ENCODE peak calls at places on chromosomes 11 and 22, in eight cellular contexts. One of them, this sample, is unnamed.
A peak's percentile ranks its signal among the peaks of the same experiment; 100 is the strongest.

GRCh38 chr22:33391298-33391697 is 333.1 kb upstream of the SYN3 start:
- DNase-seq in spleen: no peak
- DNase-seq in mammary epithelial cell: no peak
- DNase-seq in osteocyte: no peak
- DNase-seq in tibial artery: no peak
- DNase-seq in tibial nerve: no peak
- DNase-seq in amniotic epithelial cell: no peak
- DNase-seq in substantia nigra: no peak
- DNase-seq in this sample: no peak

GRCh38 chr22:36386900-36387663 is 685 bp downstream of the MYH9 start:
- DNase-seq in spleen: peak; percentile 98
- DNase-seq in mammary epithelial cell: no peak
- DNase-seq in osteocyte: no peak
- DNase-seq in tibial artery: peak; percentile 67
- DNase-seq in tibial nerve: no peak
- DNase-seq in amniotic epithelial cell: peak; percentile 39
- DNase-seq in substantia nigra: peak; percentile 60
- DNase-seq in this sample: no peak

GRCh38 chr11:68298659-68299516 is 13.5 kb upstream of the LRP5 start:
- DNase-seq in spleen: no peak
- DNase-seq in mammary epithelial cell: no peak
- DNase-seq in osteocyte: no peak
- DNase-seq in tibial artery: no peak
- DNase-seq in tibial nerve: no peak
- DNase-seq in amniotic epithelial cell: no peak
- DNase-seq in substantia nigra: no peak
- DNase-seq in this sample: no peak

GRCh38 chr11:131633978-131634377 is 263.6 kb downstream of the NTM start:
- DNase-seq in spleen: no peak
- DNase-seq in mammary epithelial cell: no peak
- DNase-seq in osteocyte: no peak
- DNase-seq in tibial artery: no peak
- DNase-seq in tibial nerve: no peak
- DNase-seq in amniotic epithelial cell: no peak
- DNase-seq in substantia nigra: no peak
- DNase-seq in this sample: no peak

GRCh38 chr22:40345271-40345670 is 1.0 kb upstream of the ADSL start:
- DNase-seq in spleen: no peak
- DNase-seq in mammary epithelial cell: peak; percentile 40
- DNase-seq in osteocyte: no peak
- DNase-seq in tibial artery: no peak
- DNase-seq in tibial nerve: no peak
- DNase-seq in amniotic epithelial cell: peak; percentile 62
- DNase-seq in substantia nigra: no peak
- DNase-seq in this sample: no peak

GRCh38 chr11:71574418-71574817 is 8.3 kb downstream of the KRTAP5-11 start:
- DNase-seq in spleen: no peak
- DNase-seq in mammary epithelial cell: no peak
- DNase-seq in osteocyte: no peak
- DNase-seq in tibial artery: no peak
- DNase-seq in tibial nerve: no peak
- DNase-seq in amniotic epithelial cell: no peak
- DNase-seq in substantia nigra: no peak
- DNase-seq in this sample: no peak

GRCh38 chr22:30868663-30869385 is 99.8 kb downstream of the MORC2 start:
- DNase-seq in spleen: no peak
- DNase-seq in mammary epithelial cell: no peak
- DNase-seq in osteocyte: no peak
- DNase-seq in tibial artery: peak; percentile 13
- DNase-seq in tibial nerve: no peak
- DNase-seq in amniotic epithelial cell: peak; percentile 68
- DNase-seq in substantia nigra: peak; percentile 27
- DNase-seq in this sample: no peak

GRCh38 chr22:28560005-28560742 is 119.5 kb downstream of the TTC28 start:
- DNase-seq in spleen: no peak
- DNase-seq in mammary epithelial cell: peak; percentile 50
- DNase-seq in osteocyte: no peak
- DNase-seq in tibial artery: no peak
- DNase-seq in tibial nerve: no peak
- DNase-seq in amniotic epithelial cell: peak; percentile 99
- DNase-seq in substantia nigra: no peak
- DNase-seq in this sample: no peak

GRCh38 chr11:86942212-86942611 is 13.0 kb downstream of the FZD4 start:
- DNase-seq in spleen: no peak
- DNase-seq in mammary epithelial cell: no peak
- DNase-seq in osteocyte: no peak
- DNase-seq in tibial artery: no peak
- DNase-seq in tibial nerve: no peak
- DNase-seq in amniotic epithelial cell: peak; percentile 48
- DNase-seq in substantia nigra: no peak
- DNase-seq in this sample: no peak

GRCh38 chr22:44494497-44494896 is 3.5 kb downstream of the RTL6 start:
- DNase-seq in spleen: no peak
- DNase-seq in mammary epithelial cell: no peak
- DNase-seq in osteocyte: no peak
- DNase-seq in tibial artery: no peak
- DNase-seq in tibial nerve: no peak
- DNase-seq in amniotic epithelial cell: no peak
- DNase-seq in substantia nigra: no peak
- DNase-seq in this sample: no peak

GRCh38 chr11:71252782-71253730 is 679 bp upstream of the SHANK2 start:
- DNase-seq in spleen: no peak
- DNase-seq in mammary epithelial cell: no peak
- DNase-seq in osteocyte: no peak
- DNase-seq in tibial artery: no peak
- DNase-seq in tibial nerve: no peak
- DNase-seq in amniotic epithelial cell: peak; percentile 82
- DNase-seq in substantia nigra: no peak
- DNase-seq in this sample: no peak

GRCh38 chr22:19149047-19149883 is 827 bp downstream of the GSC2 start:
- DNase-seq in spleen: peak; percentile 76
- DNase-seq in mammary epithelial cell: peak; percentile 42
- DNase-seq in osteocyte: no peak
- DNase-seq in tibial artery: no peak
- DNase-seq in tibial nerve: no peak
- DNase-seq in amniotic epithelial cell: no peak
- DNase-seq in substantia nigra: no peak
- DNase-seq in this sample: no peak

GRCh38 chr22:18035740-18036139 is 11.4 kb upstream of the MICAL3 start:
- DNase-seq in spleen: peak; percentile 49
- DNase-seq in mammary epithelial cell: peak; percentile 85
- DNase-seq in osteocyte: no peak
- DNase-seq in tibial artery: no peak
- DNase-seq in tibial nerve: no peak
- DNase-seq in amniotic epithelial cell: peak; percentile 79
- DNase-seq in substantia nigra: no peak
- DNase-seq in this sample: no peak

GRCh38 chr11:111729441-111729840 is 36.7 kb downstream of the PPP2R1B start:
- DNase-seq in spleen: no peak
- DNase-seq in mammary epithelial cell: no peak
- DNase-seq in osteocyte: no peak
- DNase-seq in tibial artery: no peak
- DNase-seq in tibial nerve: no peak
- DNase-seq in amniotic epithelial cell: no peak
- DNase-seq in substantia nigra: no peak
- DNase-seq in this sample: no peak

GRCh38 chr11:129278586-129279319 is 86.6 kb upstream of the ARHGAP32 start:
- DNase-seq in spleen: peak; percentile 80
- DNase-seq in mammary epithelial cell: peak; percentile 12
- DNase-seq in osteocyte: no peak
- DNase-seq in tibial artery: no peak
- DNase-seq in tibial nerve: no peak
- DNase-seq in amniotic epithelial cell: no peak
- DNase-seq in substantia nigra: peak; percentile 21
- DNase-seq in this sample: no peak

GRCh38 chr11:36380296-36381004 is 84.4 kb downstream of the PRR5L start:
- DNase-seq in spleen: no peak
- DNase-seq in mammary epithelial cell: no peak
- DNase-seq in osteocyte: no peak
- DNase-seq in tibial artery: no peak
- DNase-seq in tibial nerve: no peak
- DNase-seq in amniotic epithelial cell: no peak
- DNase-seq in substantia nigra: no peak
- DNase-seq in this sample: no peak

GRCh38 chr11:119694334-119694733 is 34.7 kb downstream of the NECTIN1 start:
- DNase-seq in spleen: no peak
- DNase-seq in mammary epithelial cell: peak; percentile 56
- DNase-seq in osteocyte: no peak
- DNase-seq in tibial artery: no peak
- DNase-seq in tibial nerve: no peak
- DNase-seq in amniotic epithelial cell: peak; percentile 9
- DNase-seq in substantia nigra: no peak
- DNase-seq in this sample: no peak

GRCh38 chr11:17490938-17491337 is 14.3 kb upstream of the ABCC8 start:
- DNase-seq in spleen: no peak
- DNase-seq in mammary epithelial cell: no peak
- DNase-seq in osteocyte: no peak
- DNase-seq in tibial artery: no peak
- DNase-seq in tibial nerve: no peak
- DNase-seq in amniotic epithelial cell: no peak
- DNase-seq in substantia nigra: no peak
- DNase-seq in this sample: no peak

GRCh38 chr22:46107753-46108563 is 42.4 kb upstream of the PPARA start:
- DNase-seq in spleen: no peak
- DNase-seq in mammary epithelial cell: peak; percentile 56
- DNase-seq in osteocyte: no peak
- DNase-seq in tibial artery: no peak
- DNase-seq in tibial nerve: no peak
- DNase-seq in amniotic epithelial cell: peak; percentile 31
- DNase-seq in substantia nigra: no peak
- DNase-seq in this sample: no peak

GRCh38 chr11:64817476-64817875 is 7.1 kb upstream of the MEN1 start:
- DNase-seq in spleen: no peak
- DNase-seq in mammary epithelial cell: no peak
- DNase-seq in osteocyte: no peak
- DNase-seq in tibial artery: no peak
- DNase-seq in tibial nerve: no peak
- DNase-seq in amniotic epithelial cell: no peak
- DNase-seq in substantia nigra: no peak
- DNase-seq in this sample: no peak

GRCh38 chr11:35811783-35812182 is 132.1 kb upstream of the LDLRAD3 start:
- DNase-seq in spleen: no peak
- DNase-seq in mammary epithelial cell: no peak
- DNase-seq in osteocyte: no peak
- DNase-seq in tibial artery: no peak
- DNase-seq in tibial nerve: no peak
- DNase-seq in amniotic epithelial cell: no peak
- DNase-seq in substantia nigra: peak; percentile 30
- DNase-seq in this sample: no peak

GRCh38 chr11:66877585-66877984 is 20.7 kb downstream of the LRFN4 start:
- DNase-seq in spleen: no peak
- DNase-seq in mammary epithelial cell: no peak
- DNase-seq in osteocyte: no peak
- DNase-seq in tibial artery: no peak
- DNase-seq in tibial nerve: no peak
- DNase-seq in amniotic epithelial cell: peak; percentile 70
- DNase-seq in substantia nigra: no peak
- DNase-seq in this sample: no peak

GRCh38 chr11:124942446-124943202 is 6.8 kb upstream of the HEPACAM start:
- DNase-seq in spleen: no peak
- DNase-seq in mammary epithelial cell: no peak
- DNase-seq in osteocyte: no peak
- DNase-seq in tibial artery: no peak
- DNase-seq in tibial nerve: no peak
- DNase-seq in amniotic epithelial cell: no peak
- DNase-seq in substantia nigra: peak; percentile 63
- DNase-seq in this sample: no peak

GRCh38 chr11:9461760-9462134 is 935 bp downstream of the ZNF143 start:
- DNase-seq in spleen: no peak
- DNase-seq in mammary epithelial cell: peak; percentile 17
- DNase-seq in osteocyte: no peak
- DNase-seq in tibial artery: no peak
- DNase-seq in tibial nerve: no peak
- DNase-seq in amniotic epithelial cell: peak; percentile 39
- DNase-seq in substantia nigra: no peak
- DNase-seq in this sample: no peak

This sample was measured in NCI-H446 treated with DMSO at 0.1 percent for 48 hours.